ENCODE peak calls at places on chromosomes 11 and 22, in six cellular contexts. Y is stomach, C is sigmoid colon, J is GM12878, X is SK-N-SH, I is HepG2. Z is an unnamed sample.
A peak's percentile ranks its signal among the peaks of the same experiment; 100 is the strongest.

GRCh38 chr22:50078761-50079160 is 6.5 kb downstream of the MLC1 start:
- DNase-seq in J (no peak), I (no peak), C (no peak), X (peak; percentile 21), Y (no peak), Z (no peak)

GRCh38 chr11:122745111-122745510 is 89.6 kb downstream of the UBASH3B start:
- DNase-seq in I (no peak), X (no peak), Y (no peak), J (no peak), C (no peak), Z (no peak)

GRCh38 chr11:76159983-76160661 is 46.2 kb downstream of the WNT11 start:
- DNase-seq in C (no peak), X (peak; percentile 39), J (no peak), I (no peak), Y (no peak), Z (no peak)

GRCh38 chr11:78595431-78596130 is 20.9 kb upstream of the NARS2 start:
- DNase-seq in C (no peak), Y (no peak), X (no peak), I (no peak), J (no peak), Z (no peak)

GRCh38 chr11:16912607-16913006 is 101.6 kb downstream of the PLEKHA7 start:
- DNase-seq in C (no peak), X (no peak), Y (peak; percentile 56), J (no peak), I (no peak), Z (no peak)

GRCh38 chr22:17576475-17576874 is 13.2 kb downstream of the SLC25A18 start:
- DNase-seq in C (no peak), Y (no peak), I (no peak), J (no peak), X (no peak), Z (no peak)

GRCh38 chr22:38262051-38262795 is 10.6 kb downstream of the TMEM184B start:
- DNase-seq in Y (peak; percentile 71), J (no peak), C (peak; percentile 79), I (peak; percentile 54), X (peak; percentile 29), Z (no peak)

GRCh38 chr22:26259510-26259909 is 90.2 kb downstream of the SEZ6L start:
- DNase-seq in J (no peak), X (no peak), C (no peak), I (peak; percentile 30), Y (no peak), Z (no peak)

GRCh38 chr11:95241673-95242072 is 10.7 kb upstream of the SESN3 start:
- DNase-seq in C (no peak), Y (no peak), J (no peak), X (no peak), I (no peak), Z (no peak)

GRCh38 chr22:46758867-46759290 is 3.6 kb upstream of the TBC1D22A start:
- DNase-seq in X (peak; percentile 50), I (peak; percentile 91), Y (peak; percentile 76), J (no peak), C (no peak), Z (peak; percentile 42)

GRCh38 chr11:75238595-75239245 is 1.9 kb upstream of the TPBGL start:
- DNase-seq in J (no peak), I (no peak), Y (peak; percentile 13), C (no peak), X (peak; percentile 17), Z (no peak)

GRCh38 chr22:38067771-38068360 is 10.7 kb downstream of the PICK1 start:
- DNase-seq in I (no peak), X (peak; percentile 1), J (no peak), C (no peak), Y (no peak), Z (no peak)

GRCh38 chr11:125101596-125101995 is 9.8 kb downstream of the TMEM218 start:
- DNase-seq in I (no peak), C (no peak), J (no peak), Y (no peak), X (no peak), Z (no peak)

GRCh38 chr11:132632641-132633124 is 899.6 kb downstream of the OPCML start:
- DNase-seq in I (no peak), J (no peak), Y (no peak), C (no peak), X (peak; percentile 39), Z (no peak)

GRCh38 chr11:48384670-48385069 is 18.4 kb upstream of the OR4C5 start:
- DNase-seq in J (no peak), I (no peak), C (no peak), Y (no peak), X (no peak), Z (no peak)

GRCh38 chr11:8389034-8389996 is 125.6 kb upstream of the LMO1 start:
- DNase-seq in X (no peak), I (peak; percentile 76), C (no peak), Y (peak; percentile 42), J (no peak), Z (no peak)

GRCh38 chr11:61683961-61684869 is 4.0 kb downstream of the DAGLA start:
- DNase-seq in C (no peak), X (no peak), J (no peak), Y (no peak), I (no peak), Z (no peak)

GRCh38 chr11:75140269-75141138 is 10.4 kb upstream of the SLCO2B1 start:
- DNase-seq in Y (peak; percentile 75), I (peak; percentile 47), J (peak; percentile 12), X (peak; percentile 79), C (no peak), Z (peak; percentile 76)

GRCh38 chr11:118771481-118772278 is 19.3 kb downstream of the DDX6 start:
- DNase-seq in C (no peak), Y (no peak), I (no peak), J (no peak), X (no peak), Z (no peak)

GRCh38 chr22:39098026-39098425 is 982 bp downstream of the APOBEC3H start:
- DNase-seq in Y (no peak), J (peak; percentile 76), I (no peak), X (no peak), C (peak; percentile 37), Z (no peak)

GRCh38 chr11:116928102-116928777 is 90.8 kb upstream of the APOA1 start:
- DNase-seq in I (no peak), Y (no peak), J (peak; percentile 56), C (no peak), X (no peak), Z (no peak)

DNA sequence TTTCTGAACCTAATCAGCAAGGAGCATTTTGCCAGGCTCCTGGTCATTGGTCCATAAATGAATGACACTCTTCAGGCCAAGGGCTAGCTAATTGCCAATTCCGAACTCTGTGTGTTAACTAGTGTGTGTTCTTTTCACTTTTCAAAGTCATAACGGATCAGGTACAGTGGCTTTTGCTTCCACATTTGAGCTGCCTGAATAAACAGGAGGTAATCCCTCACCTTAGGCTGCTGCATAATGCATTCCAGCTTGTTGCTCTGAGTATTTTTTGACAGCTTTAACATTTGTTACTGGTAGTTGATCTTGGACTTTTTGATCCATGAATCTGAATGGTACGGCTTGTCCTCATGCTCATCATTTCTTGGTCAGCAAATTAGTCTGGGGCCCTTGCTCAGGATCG is 485.1 kb downstream of the CNTN5 start:
- DNase-seq in Y (no peak), I (no peak), J (no peak), C (no peak), X (no peak), Z (no peak)
- H3K9me3 ChIP-seq in Y (no peaks in the 10 kb centered on the region), I (no peaks in the 10 kb centered on the region), J (no peaks in the 10 kb centered on the region), C (no peaks in the 10 kb centered on the region), X (no peaks in the 10 kb centered on the region), Z (no peaks in the 10 kb centered on the region)

GRCh38 chr11:65321076-65321475 is 6.4 kb downstream of the CDC42EP2 start:
- DNase-seq in J (no peak), X (no peak), I (no peak), C (no peak), Y (no peak), Z (no peak)
- TF ChIP-seq CTCF in J (no peak), X (no peak), I (no peak), C (no peak), Y (no peak), Z (no peak)

GRCh38 chr11:34493468-34493867 is 20.1 kb downstream of the ELF5 start:
- DNase-seq in C (no peak), I (no peak), J (no peak), Y (no peak), X (no peak), Z (no peak)

GRCh38 chr11:34493926-34494595 is 19.5 kb downstream of the ELF5 start:
- DNase-seq in J (no peak), Y (no peak), I (no peak), C (no peak), X (no peak), Z (no peak)

GRCh38 chr11:34495239-34495723 is 18.3 kb downstream of the ELF5 start:
- DNase-seq in I (no peak), C (no peak), Y (no peak), X (no peak), J (no peak), Z (no peak)

GRCh38 chr11:34492806-34493414 is 20.7 kb downstream of the ELF5 start:
- DNase-seq in X (peak; percentile 72), C (no peak), J (no peak), I (peak; percentile 68), Y (peak; percentile 74), Z (peak; percentile 68)

GRCh38 chr11:34495724-34496377 is 17.7 kb downstream of the ELF5 start:
- DNase-seq in Y (peak; percentile 73), X (no peak), J (no peak), C (no peak), I (peak; percentile 75), Z (no peak)
- TF ChIP-seq EP300 in Y (no peak), X (no peak), J (no peak), C (no peak), I (no peak), Z (no peak)

GRCh38 chr11:50037282-50037681 is 4.6 kb downstream of the OR4C45 start:
- DNase-seq in Y (no peak), J (no peak), C (no peak), X (no peak), I (no peak), Z (no peak)
- H3K9me3 ChIP-seq in Y (no peaks in the 10 kb centered on the region), J (no peaks in the 10 kb centered on the region), C (no peaks in the 10 kb centered on the region), X (no peaks in the 10 kb centered on the region), I (peaks cover 23% of the 10 kb centered on the region), Z (no peaks in the 10 kb centered on the region)